ENCODE peak calls at places on chromosome 7, in four cellular contexts. N is HEK293T, U is K562, J is GM12878. G is an unnamed sample.
A peak's percentile ranks its signal among the peaks of the same experiment; 100 is the strongest.

GRCh38 chr7:78099715-78100477 is 301.3 kb downstream of the PHTF2 start:
- DNase-seq in N (no peak), U (no peak), J (no peak), G (no peak)

GRCh38 chr7:5489991-5490536 is 66.4 kb upstream of the TNRC18 start:
- DNase-seq in N (no peak), U (no peak), J (no peak), G (no peak)

GRCh38 chr7:47652591-47652990 is 70.7 kb upstream of the TNS3 start:
- DNase-seq in J (no peak), U (no peak), N (no peak), G (no peak)

GRCh38 chr7:75650671-75651070 is 88.1 kb downstream of the HIP1 start:
- DNase-seq in U (no peak), N (no peak), J (no peak), G (no peak)

GRCh38 chr7:15461576-15461975 is 100.2 kb downstream of the AGMO start:
- DNase-seq in N (no peak), U (no peak), J (no peak), G (no peak)

GRCh38 chr7:28549998-28550397 is 137.7 kb downstream of the CREB5 start:
- DNase-seq in J (no peak), U (no peak), N (no peak), G (no peak)

GRCh38 chr7:2141011-2141410 is 91.7 kb downstream of the MAD1L1 start:
- DNase-seq in U (no peak), J (no peak), N (no peak), G (no peak)

GRCh38 chr7:90677742-90678439 is 81.8 kb downstream of the CDK14 start:
- DNase-seq in J (no peak), U (no peak), N (no peak), G (no peak)

GRCh38 chr7:153886506-153887391 is 165.4 kb upstream of the DPP6 start:
- DNase-seq in J (no peak), N (no peak), U (no peak), G (no peak)

GRCh38 chr7:151399906-151400305 is 9.9 kb downstream of the WDR86 start:
- DNase-seq in N (no peak), J (no peak), U (no peak), G (no peak)

GRCh38 chr7:77665161-77665560 is 31.1 kb upstream of the RSBN1L start:
- DNase-seq in U (no peak), N (no peak), J (no peak), G (no peak)

GRCh38 chr7:36284470-36284869 is 105.2 kb upstream of the ANLN start:
- DNase-seq in J (no peak), N (no peak), U (peak; percentile 18), G (no peak)

GRCh38 chr7:41339913-41340676 is 362.8 kb downstream of the INHBA start:
- DNase-seq in U (no peak), N (no peak), J (no peak), G (no peak)

GRCh38 chr7:119737390-119737789 is 535.6 kb upstream of the KCND2 start:
- DNase-seq in U (no peak), J (no peak), N (no peak), G (no peak)

GRCh38 chr7:20508109-20508508 is 107.4 kb upstream of the ABCB5 start:
- DNase-seq in N (peak; percentile 11), J (no peak), U (no peak), G (no peak)

GRCh38 chr7:129807863-129808262 is 144.9 kb downstream of the UBE2H start:
- DNase-seq in N (no peak), J (no peak), U (no peak), G (no peak)

GRCh38 chr7:129803546-129804081 is 149.1 kb downstream of the UBE2H start:
- DNase-seq in U (no peak), N (no peak), J (no peak), G (no peak)

GRCh38 chr7:129801882-129802281 is 150.9 kb downstream of the UBE2H start:
- DNase-seq in U (peak; percentile 47), J (no peak), N (no peak), G (no peak)

GRCh38 chr7:129805086-129805719 is 147.6 kb downstream of the UBE2H start:
- DNase-seq in U (no peak), N (no peak), J (no peak), G (no peak)

DNA sequence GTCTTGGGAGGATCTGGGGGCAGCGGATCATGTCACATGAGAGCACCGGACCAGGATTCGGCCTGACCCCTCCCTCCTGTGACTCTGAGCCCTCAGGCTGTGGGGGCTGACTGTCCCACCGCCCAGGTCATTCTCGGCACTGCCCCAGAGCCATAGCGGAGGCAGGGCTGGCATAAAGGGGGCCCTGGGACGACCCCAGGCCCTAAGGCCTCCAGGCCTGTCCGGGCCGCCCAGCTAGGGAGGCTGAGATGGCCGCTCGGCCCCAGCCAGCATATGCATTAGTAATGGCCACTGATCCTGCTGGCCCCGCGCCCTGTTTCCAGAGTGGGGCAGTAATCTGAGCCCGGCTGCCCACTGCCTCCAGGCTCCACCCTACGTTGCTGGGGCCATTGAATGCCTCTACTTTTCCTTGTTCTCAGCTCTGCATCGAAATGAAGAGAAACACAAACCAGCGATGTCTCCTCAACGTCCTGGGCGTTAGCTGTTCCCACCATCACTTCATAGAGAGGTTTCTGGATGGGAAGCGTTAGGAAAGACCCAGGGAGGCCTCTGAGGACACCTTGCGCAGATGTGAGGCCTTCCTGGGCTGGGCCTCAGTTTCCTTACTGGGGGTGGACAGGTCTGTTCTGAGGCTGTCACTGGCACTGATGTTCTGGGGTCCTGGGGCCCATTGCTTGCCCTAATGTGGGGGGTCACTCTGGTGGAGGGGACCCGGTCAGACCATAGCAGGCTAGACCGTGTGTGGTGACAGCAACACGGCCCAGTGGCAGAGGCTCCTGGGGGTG is 148.3 kb downstream of the UBE2H start:
- DNase-seq in J (no peak), U (no peak), N (no peak), G (no peak)
- TF ChIP-seq FOXK2 in J (no peak), U (no peak), N (no peak), G (no peak)

DNA sequence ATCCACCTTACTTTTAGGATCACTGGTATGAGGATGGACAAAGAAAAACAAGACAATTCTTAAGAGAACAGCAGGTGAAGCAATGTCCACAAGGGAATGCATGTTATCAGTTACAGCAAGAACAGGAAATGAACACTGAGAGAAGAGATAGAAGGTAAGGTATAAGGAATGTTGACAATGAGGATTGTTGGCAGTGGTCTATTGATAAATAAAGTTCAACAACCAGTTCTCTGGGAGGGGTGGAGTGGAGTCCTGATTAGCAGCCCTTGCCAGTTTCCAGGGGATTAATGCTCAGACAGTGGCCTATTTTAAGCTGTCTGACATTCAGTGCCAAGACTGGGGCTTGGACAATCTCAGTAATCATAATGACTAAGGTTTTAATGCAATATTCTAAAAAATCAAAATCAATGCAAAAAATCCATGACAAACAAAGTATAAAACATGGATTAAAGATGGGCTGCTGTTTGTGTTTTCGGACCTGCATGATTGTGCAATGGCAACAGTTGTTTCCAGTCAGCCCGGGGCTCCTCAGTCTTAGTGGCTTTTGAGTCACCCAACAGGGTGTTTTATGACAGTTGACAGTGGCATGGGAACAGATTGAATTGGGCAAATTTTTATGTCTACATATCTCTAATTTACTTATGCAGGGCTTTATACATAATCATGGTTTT is 13.8 kb upstream of the AKR1B1 start:
- DNase-seq in U (no peak), N (no peak), J (no peak), G (peak; percentile 13)
- TF ChIP-seq FOXK2 in U (no peak), N (no peak), J (no peak), G (no peak)

GRCh38 chr7:137904826-137905225 is 58.1 kb upstream of the DGKI start:
- DNase-seq in N (no peak), J (no peak), U (peak; percentile 18), G (no peak)

GRCh38 chr7:137908106-137908505 is 61.3 kb upstream of the DGKI start:
- DNase-seq in J (no peak), N (no peak), U (no peak), G (no peak)

GRCh38 chr7:137913985-137914384 is 67.2 kb upstream of the DGKI start:
- DNase-seq in N (no peak), U (no peak), J (no peak), G (no peak)

GRCh38 chr7:137903382-137904169 is 56.8 kb upstream of the DGKI start:
- DNase-seq in J (peak; percentile 76), N (peak; percentile 77), U (peak; percentile 89), G (peak; percentile 70)

DNA sequence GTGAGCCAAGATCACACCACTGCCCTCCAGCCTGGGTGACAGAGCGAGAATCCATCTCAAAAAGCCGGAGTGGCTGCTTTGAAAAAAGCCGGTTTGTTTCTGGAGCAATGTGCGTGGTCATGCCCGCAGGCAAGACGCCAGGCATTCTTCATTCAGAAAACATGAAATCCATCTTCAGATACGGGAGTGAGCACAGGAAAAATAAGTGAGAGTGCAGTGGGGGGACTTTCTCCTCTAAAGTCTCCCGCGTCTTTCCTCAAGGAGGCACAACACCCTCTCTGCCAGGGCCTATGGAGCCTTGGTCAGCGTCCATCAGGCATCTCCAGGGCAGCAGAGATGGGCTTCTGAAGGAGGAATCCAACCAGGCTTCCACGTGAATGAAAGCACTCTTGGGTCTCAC is 62.3 kb upstream of the DGKI start:
- DNase-seq in J (no peak), U (no peak), N (no peak), G (no peak)
- TF ChIP-seq FOXK2 in J (no peak), U (no peak), N (no peak), G (no peak)

GRCh38 chr7:17558135-17558534 is 259.7 kb downstream of the AHR start:
- DNase-seq in J (no peak), U (no peak), N (no peak), G (no peak)
- TF ChIP-seq FOXK2 in J (no peak), U (no peak), N (no peak), G (no peak)

GRCh38 chr7:116592445-116592844 is 67.6 kb downstream of the CAV1 start:
- DNase-seq in U (peak; percentile 35), J (no peak), N (no peak), G (no peak)
- TF ChIP-seq FOXK2 in U (no peak), J (no peak), N (no peak), G (no peak)

GRCh38 chr7:39580150-39580874 is 14.1 kb downstream of the YAE1 start:
- DNase-seq in J (peak; percentile 77), N (peak; percentile 77), U (peak; percentile 94), G (peak; percentile 88)
- TF ChIP-seq FOXK2 in J (no peak), N (no peak), U (peak; percentile 37), G (no peak)